ENCODE peak calls at places on chromosomes 6 and 20, in five cellular contexts. G is GM03348; F is Right ventricle myocardium inferior; A is H54; X is stimulated activated CD4-positive, alpha-beta T cell treated with anti-CD3 and anti-CD28 coated beads, Interleukin-1b, Interleukin-23, amount 100 ng/mL, for 1 hour. M is an unnamed sample.

GRCh38 chr20:56445540-56445939 is 22.9 kb upstream of the RTF2 start:
- DNase-seq in F (no peak), X (no peak), G (no peak), A (no peak), M (no peak)

GRCh38 chr6:143742070-143742954 is 64.5 kb downstream of the PHACTR2 start:
- DNase-seq in F (no peak), G (no peak), X (no peak), A (no peak), M (no peak)

GRCh38 chr6:139855741-139856206 is 481.3 kb upstream of the CITED2 start:
- DNase-seq in X (no peak), G (peak; percentile 13), A (no peak), F (no peak), M (no peak)

GRCh38 chr6:112244428-112244827 is 9.9 kb downstream of the LAMA4 start:
- DNase-seq in X (no peak), A (no peak), G (no peak), F (no peak), M (no peak)

GRCh38 chr6:140225587-140226438 is 851.4 kb upstream of the CITED2 start:
- DNase-seq in G (peak; percentile 44), X (no peak), A (no peak), F (no peak), M (no peak)

GRCh38 chr6:119172813-119173212 is 94.3 kb upstream of the FAM184A start:
- DNase-seq in G (no peak), A (no peak), X (no peak), F (no peak), M (no peak)

GRCh38 chr6:52973013-52973412 is 22.1 kb downstream of the GSTA4 start:
- DNase-seq in X (no peak), A (no peak), F (no peak), G (no peak), M (no peak)

GRCh38 chr6:27865952-27866369 is 46.2 kb downstream of the OR2B2 start:
- DNase-seq in G (no peak), F (no peak), A (no peak), X (no peak), M (no peak)